ENCODE peak calls at places on chromosomes 6 and 20, in eight cellular contexts. I is body of pancreas, O is HepG2, S is GM12878, H is sigmoid colon, D is adrenal gland, M is ovary, B is transverse colon. N is an unnamed sample. For H3K4me1, the result is how much of the 10 kb centered on the place peaks cover.

GRCh38 chr6:135344526-135344925 is 153.0 kb downstream of the AHI1 start:
- DNase-seq in I (no peak), O (no peak), S (no peak), H (no peak), D (no peak), M (no peak), B (no peak), N (no peak)

GRCh38 chr6:167154895-167155294 is 2.9 kb downstream of the GPR31 start:
- DNase-seq in I (no peak), O (no peak), S (no peak), H (no peak), D (no peak), M (no peak), B (no peak), N (no peak)

GRCh38 chr20:51767867-51768758 is at the start of gene ATP9A:
- DNase-seq in I (peak), O (no peak), S (no peak), H (peak), D (peak), M (peak), B (peak), N (peak)

GRCh38 chr6:19408331-19408730 is 428.8 kb upstream of the ID4 start:
- DNase-seq in I (no peak), O (no peak), S (no peak), H (no peak), D (no peak), M (no peak), B (no peak), N (no peak)

GRCh38 chr6:44569931-44570385 is 182.5 kb downstream of the CDC5L start:
- DNase-seq in I (no peak), O (no peak), S (no peak), H (no peak), D (peak), M (no peak), B (peak), N (no peak)

GRCh38 chr20:31641391-31641790 is 3.7 kb downstream of the COX4I2 start:
- DNase-seq in I (no peak), O (no peak), S (no peak), H (no peak), D (no peak), M (no peak), B (no peak), N (no peak)

GRCh38 chr6:36594816-36595167 is 630 bp downstream of the SRSF3 start:
- DNase-seq in I (no peak), O (no peak), S (no peak), H (peak), D (no peak), M (no peak), B (no peak), N (no peak)

GRCh38 chr6:159720708-159721107 is 6.6 kb upstream of the WTAP start:
- DNase-seq in I (peak), O (peak), S (no peak), H (no peak), D (no peak), M (no peak), B (no peak), N (no peak)

GRCh38 chr20:44137210-44137781 is 49.7 kb downstream of the JPH2 start:
- DNase-seq in I (no peak), O (no peak), S (no peak), H (peak), D (peak), M (no peak), B (peak), N (peak)

GRCh38 chr20:2386516-2387179 is 5.9 kb downstream of the TGM6 start:
- DNase-seq in I (no peak), O (no peak), S (no peak), H (no peak), D (no peak), M (no peak), B (no peak), N (no peak)

GRCh38 chr6:71248306-71248705 is 40.3 kb upstream of the OGFRL1 start:
- DNase-seq in I (no peak), O (peak), S (peak), H (no peak), D (no peak), M (no peak), B (no peak), N (no peak)

GRCh38 chr6:100415780-100416179 is 48.9 kb downstream of the SIM1 start:
- DNase-seq in I (no peak), O (no peak), S (no peak), H (no peak), D (no peak), M (no peak), B (no peak), N (no peak)

GRCh38 chr20:17928211-17928611 is 40.4 kb downstream of the SNX5 start:
- DNase-seq in I (no peak), O (no peak), S (no peak), H (no peak), D (no peak), M (no peak), B (no peak), N (peak)

GRCh38 chr6:96074006-96074405 is 58.2 kb downstream of the FUT9 start:
- DNase-seq in I (no peak), O (no peak), S (no peak), H (no peak), D (no peak), M (no peak), B (no peak), N (no peak)

GRCh38 chr20:64160118-64160517 is 4.1 kb upstream of the MYT1 start:
- DNase-seq in I (no peak), O (no peak), S (no peak), H (no peak), D (no peak), M (no peak), B (no peak), N (no peak)

GRCh38 chr20:8464368-8464767 is 332.3 kb downstream of the PLCB1 start:
- DNase-seq in I (peak), O (peak), S (no peak), H (no peak), D (no peak), M (no peak), B (no peak), N (no peak)

GRCh38 chr20:63230800-63231268 is 4.9 kb upstream of the BIRC7 start:
- DNase-seq in I (peak), O (peak), S (no peak), H (peak), D (peak), M (peak), B (peak), N (peak)

GRCh38 chr20:45765307-45765910 is 26.3 kb downstream of the WFDC3 start:
- DNase-seq in I (no peak), O (no peak), S (no peak), H (no peak), D (no peak), M (no peak), B (no peak), N (no peak)

GRCh38 chr6:116392158-116393032 is 21.6 kb downstream of the DSE start:
- DNase-seq in I (no peak), O (no peak), S (no peak), H (no peak), D (no peak), M (no peak), B (no peak), N (no peak)

GRCh38 chr6:110858016-110858415 is 16.6 kb upstream of the AMD1 start:
- DNase-seq in I (no peak), O (no peak), S (no peak), H (no peak), D (no peak), M (no peak), B (no peak), N (no peak)

GRCh38 chr6:145315982-145316600 is 419.2 kb downstream of the EPM2A start:
- DNase-seq in I (no peak), O (no peak), S (no peak), H (no peak), D (no peak), M (no peak), B (no peak), N (no peak)

GRCh38 chr6:32664827-32665362 is 1.6 kb downstream of the HLA-DQB1 start:
- DNase-seq in I (peak), O (no peak), S (no peak), H (peak), D (peak), M (no peak), B (peak), N (no peak)

GRCh38 chr20:5187122-5187521 is 60.3 kb downstream of the CDS2 start:
- DNase-seq in I (no peak), O (no peak), S (no peak), H (no peak), D (no peak), M (no peak), B (no peak), N (no peak)

GRCh38 chr6:135114355-135115145 is 59.9 kb upstream of the HBS1L start:
- DNase-seq in I (no peak), O (no peak), S (peak), H (no peak), D (no peak), M (no peak), B (no peak), N (no peak)

GRCh38 chr6:5030596-5031136 is 26.8 kb upstream of the RPP40 start:
- DNase-seq in I (peak), O (peak), S (peak), H (peak), D (peak), M (peak), B (peak), N (peak)

GRCh38 chr6:43771210-43771857 is 1.3 kb downstream of the VEGFA start:
- DNase-seq in I (peak), O (peak), S (no peak), H (peak), D (peak), M (peak), B (peak), N (peak)

DNA sequence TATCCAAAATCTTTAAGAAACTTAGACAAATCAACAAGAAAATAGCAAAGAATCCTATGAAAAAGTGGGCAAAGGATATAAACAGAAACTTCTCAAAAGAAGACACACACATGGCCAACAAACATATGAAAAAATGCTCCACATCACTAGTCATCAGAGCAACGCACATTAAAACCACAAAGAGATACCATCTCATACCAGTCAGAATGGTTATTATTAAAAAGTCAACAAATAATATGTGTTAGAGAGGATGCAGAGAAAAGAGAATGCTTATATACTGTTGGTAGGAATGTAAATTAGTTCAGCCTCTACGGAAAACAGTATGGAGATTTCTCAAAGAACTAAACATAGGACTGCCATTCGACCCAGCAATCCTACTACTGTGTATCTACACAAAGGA is 212.0 kb upstream of the DTNBP1 start:
- DNase-seq in I (no peak), O (no peak), S (no peak), H (no peak), D (no peak), M (no peak), B (no peak), N (no peak)
- H3K4me1 ChIP-seq in I (under half), O (under half), S (under half), H (under half), D (under half), M (under half), B (under half), N (under half)

GRCh38 chr20:3890410-3890751 is 1.2 kb downstream of the PANK2 start:
- DNase-seq in I (no peak), O (peak), S (no peak), H (peak), D (peak), M (no peak), B (no peak), N (no peak)
- TF ChIP-seq POLR2A in I (no peak), O (no peak), S (no peak), H (no peak), D (no peak), M (no peak), B (no peak), N (no peak)

GRCh38 chr20:3804781-3805180 is 8.7 kb downstream of the CDC25B start:
- DNase-seq in I (no peak), O (no peak), S (no peak), H (no peak), D (no peak), M (no peak), B (no peak), N (no peak)
- H3K4me1 ChIP-seq in I (under half), O (under half), S (under half), H (under half), D (under half), M (under half), B (under half), N (under half)

GRCh38 chr20:30595698-30596097 is 661.8 kb upstream of the DEFB115 start:
- DNase-seq in I (no peak), O (no peak), S (no peak), H (no peak), D (no peak), M (no peak), B (no peak), N (no peak)

GRCh38 chr20:30594112-30594511 is 663.4 kb upstream of the DEFB115 start:
- DNase-seq in I (no peak), O (no peak), S (no peak), H (no peak), D (no peak), M (no peak), B (no peak), N (no peak)

GRCh38 chr20:30598460-30599230 is 658.8 kb upstream of the DEFB115 start:
- DNase-seq in I (no peak), O (no peak), S (no peak), H (no peak), D (no peak), M (no peak), B (no peak), N (no peak)

DNA sequence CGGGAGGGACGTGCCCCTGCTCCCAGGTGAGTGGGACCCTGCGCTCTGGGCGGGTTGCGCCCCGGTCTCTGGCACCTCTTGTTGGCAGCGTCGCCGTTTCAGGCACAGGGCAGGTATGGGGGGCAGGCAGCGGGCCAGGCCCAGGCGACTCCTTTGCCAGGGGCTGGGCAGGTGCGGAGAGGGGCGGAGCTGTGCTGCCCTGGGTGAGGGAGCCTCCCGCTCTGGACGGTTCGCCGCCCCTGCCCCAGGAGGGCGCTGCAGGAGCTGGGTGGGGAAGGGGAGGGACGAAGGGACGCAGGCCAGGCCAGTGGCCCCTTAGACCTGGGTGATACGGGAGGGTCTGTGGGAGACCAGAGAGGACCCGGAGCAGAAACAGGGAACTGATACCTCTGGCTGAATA is 663.9 kb upstream of the DEFB115 start:
- DNase-seq in I (no peak), O (no peak), S (no peak), H (no peak), D (no peak), M (no peak), B (no peak), N (no peak)
- TF ChIP-seq POLR2A in I (no peak), O (no peak), S (no peak), H (no peak), D (no peak), M (no peak), B (no peak), N (no peak)

GRCh38 chr20:48706710-48707339 is 121.0 kb downstream of the PREX1 start:
- DNase-seq in I (no peak), O (no peak), S (no peak), H (peak), D (no peak), M (no peak), B (no peak), N (no peak)

GRCh38 chr20:48709744-48710143 is 118.1 kb downstream of the PREX1 start:
- DNase-seq in I (no peak), O (no peak), S (no peak), H (peak), D (peak), M (no peak), B (no peak), N (no peak)

GRCh38 chr20:48709292-48709691 is 118.5 kb downstream of the PREX1 start:
- DNase-seq in I (no peak), O (no peak), S (no peak), H (peak), D (peak), M (no peak), B (no peak), N (no peak)

GRCh38 chr20:48708116-48708515 is 119.7 kb downstream of the PREX1 start:
- DNase-seq in I (no peak), O (no peak), S (no peak), H (peak), D (peak), M (no peak), B (no peak), N (no peak)

GRCh38 chr20:48708630-48709029 is 119.2 kb downstream of the PREX1 start:
- DNase-seq in I (no peak), O (no peak), S (no peak), H (peak), D (no peak), M (no peak), B (no peak), N (no peak)
- H3K4me1 ChIP-seq in I (under half), O (under half), S (under half), H (under half), D (under half), M (under half), B (under half), N (under half)

DNA sequence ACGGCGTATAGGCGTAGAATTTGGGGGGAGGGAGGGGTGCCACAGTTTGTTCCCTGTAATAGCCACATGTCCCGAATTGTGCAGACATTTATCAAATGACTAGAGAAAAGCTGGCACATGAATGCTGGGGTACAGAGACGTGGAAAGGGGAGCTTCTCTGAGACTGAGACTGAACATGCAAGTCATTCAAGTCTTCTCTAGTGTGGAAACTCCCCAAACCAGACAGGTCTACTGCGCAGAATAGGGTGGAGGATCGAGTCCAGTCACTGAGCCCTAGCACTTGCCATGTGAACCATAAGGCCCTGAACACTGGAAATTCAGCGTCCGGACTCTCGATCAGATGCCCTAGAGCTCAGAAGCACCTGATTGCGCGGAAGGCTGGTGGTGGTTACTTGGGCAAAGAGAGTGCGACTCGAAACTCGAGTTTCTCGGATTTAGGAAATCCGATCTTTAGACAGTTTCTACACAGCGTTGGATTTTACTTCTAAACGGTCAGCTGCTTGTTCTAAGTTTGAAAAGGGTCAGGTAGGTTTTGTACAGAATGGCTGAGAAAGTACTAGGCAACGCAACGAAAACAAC is 32.7 kb downstream of the TFAP2B start:
- DNase-seq in I (no peak), O (no peak), S (no peak), H (no peak), D (no peak), M (no peak), B (no peak), N (no peak)
- TF ChIP-seq POLR2A in I (no peak), O (no peak), S (no peak), H (no peak), D (no peak), M (no peak), B (no peak), N (no peak)

GRCh38 chr6:31592396-31592771 is 422 bp downstream of the NCR3 start:
- DNase-seq in I (no peak), O (no peak), S (no peak), H (no peak), D (no peak), M (no peak), B (no peak), N (no peak)
- H3K4me1 ChIP-seq in I (under half), O (under half), S (under half), H (under half), D (under half), M (under half), B (under half), N (under half)

GRCh38 chr6:108556250-108556649 is 4.5 kb upstream of the FOXO3 start:
- DNase-seq in I (no peak), O (no peak), S (no peak), H (no peak), D (no peak), M (no peak), B (no peak), N (no peak)
- TF ChIP-seq POLR2A in I (no peak), O (no peak), S (no peak), H (no peak), D (no peak), M (no peak), B (no peak), N (no peak)

GRCh38 chr6:149467265-149467664 is 17.5 kb downstream of the ZC3H12D start:
- DNase-seq in I (no peak), O (no peak), S (no peak), H (no peak), D (no peak), M (no peak), B (no peak), N (no peak)

GRCh38 chr6:149461670-149462069 is 23.1 kb downstream of the ZC3H12D start:
- DNase-seq in I (no peak), O (no peak), S (no peak), H (no peak), D (no peak), M (no peak), B (no peak), N (no peak)

GRCh38 chr6:149463781-149464180 is 21.0 kb downstream of the ZC3H12D start:
- DNase-seq in I (no peak), O (no peak), S (no peak), H (no peak), D (no peak), M (no peak), B (no peak), N (no peak)

GRCh38 chr6:149468179-149468578 is 16.6 kb downstream of the ZC3H12D start:
- DNase-seq in I (no peak), O (no peak), S (no peak), H (no peak), D (no peak), M (no peak), B (peak), N (no peak)

GRCh38 chr6:149464411-149464810 is 20.4 kb downstream of the ZC3H12D start:
- DNase-seq in I (no peak), O (no peak), S (no peak), H (no peak), D (no peak), M (no peak), B (no peak), N (no peak)
- H3K4me1 ChIP-seq in I (under half), O (under half), S (under half), H (under half), D (under half), M (under half), B (under half), N (under half)